ENCODE peak calls at places on chromosomes 3 and 15, in eight cellular contexts. S is HEK293T; P is endothelial cell; M is activated naive CD4-positive, alpha-beta T cell; E is stimulated activated CD4-positive, alpha-beta T cell treated with anti-CD3 and anti-CD28 coated beads, Interleukin-12 subunit alpha, Interleukin-12 subunit beta, amount 100 ng/mL, for 4 hours; U is mesothelial cell of epicardium; O is stomach; Y is skeletal muscle cell. J is an unnamed sample.

GRCh38 chr3:184584001-184584891 is 22.7 kb downstream of the EPHB3 start:
- DNase-seq in O (no peak), U (peak; percentile 71), M (no peak), Y (no peak), P (peak; percentile 49), E (no peak), S (no peak), J (no peak)

GRCh38 chr15:69658401-69658945 is 205.9 kb downstream of the RPLP1 start:
- DNase-seq in Y (no peak), U (no peak), M (no peak), E (no peak), O (no peak), S (no peak), P (no peak), J (no peak)

GRCh38 chr15:89746386-89746974 is 4.6 kb downstream of the MESP1 start:
- DNase-seq in U (no peak), O (no peak), E (no peak), M (no peak), Y (no peak), P (no peak), S (no peak), J (no peak)

GRCh38 chr3:195701042-195701910 is 19.5 kb upstream of the MUC20 start:
- DNase-seq in Y (no peak), E (no peak), U (no peak), O (no peak), S (no peak), P (no peak), M (no peak), J (no peak)

GRCh38 chr3:4517643-4518042 is 24.5 kb downstream of the ITPR1 start:
- DNase-seq in S (no peak), M (no peak), E (no peak), U (no peak), O (no peak), Y (no peak), P (no peak), J (no peak)

GRCh38 chr15:85702321-85703230 is 92.1 kb downstream of the KLHL25 start:
- DNase-seq in O (no peak), S (no peak), E (no peak), Y (peak; percentile 26), M (no peak), U (no peak), P (no peak), J (no peak)

GRCh38 chr3:4928277-4928789 is 50.9 kb upstream of the BHLHE40 start:
- DNase-seq in P (no peak), Y (no peak), E (no peak), U (no peak), O (no peak), M (no peak), S (no peak), J (no peak)

GRCh38 chr15:38002883-38003477 is 68.5 kb downstream of the TMCO5A start:
- DNase-seq in U (no peak), M (no peak), Y (peak; percentile 39), O (peak; percentile 64), E (no peak), P (peak; percentile 69), S (no peak), J (no peak)

GRCh38 chr15:97235285-97235985 is 725.1 kb upstream of the ARRDC4 start:
- DNase-seq in E (peak; percentile 13), O (peak; percentile 64), P (peak; percentile 68), M (no peak), U (peak; percentile 77), S (peak; percentile 76), Y (no peak), J (peak; percentile 50)

GRCh38 chr3:67640023-67640660 is 14.3 kb downstream of the SUCLG2 start:
- DNase-seq in S (no peak), E (no peak), M (no peak), O (no peak), P (no peak), U (no peak), Y (no peak), J (no peak)

GRCh38 chr3:156677120-156677479 is 2.7 kb downstream of the TIPARP start:
- DNase-seq in U (no peak), S (no peak), O (no peak), E (no peak), M (no peak), P (no peak), Y (no peak), J (no peak)

GRCh38 chr3:185878920-185879319 is 54.1 kb upstream of the IGF2BP2 start:
- DNase-seq in Y (no peak), E (no peak), U (no peak), M (no peak), P (no peak), O (no peak), S (no peak), J (no peak)

GRCh38 chr15:39021341-39021740 is 456.7 kb upstream of the RASGRP1 start:
- DNase-seq in O (no peak), S (no peak), U (no peak), P (no peak), E (no peak), Y (no peak), M (no peak), J (no peak)

GRCh38 chr15:68387288-68388143 is 44.4 kb downstream of the ITGA11 start:
- DNase-seq in Y (no peak), O (peak; percentile 15), S (no peak), P (no peak), U (peak; percentile 31), M (no peak), E (no peak), J (no peak)

GRCh38 chr3:171459130-171459941 is 869 bp downstream of the TNIK start:
- DNase-seq in P (peak; percentile 48), S (peak; percentile 31), Y (no peak), U (peak; percentile 44), O (peak; percentile 38), E (peak; percentile 21), M (peak; percentile 25), J (peak; percentile 13)

GRCh38 chr15:84826369-84826823 is 9.2 kb downstream of the ALPK3 start:
- DNase-seq in S (peak; percentile 73), P (peak; percentile 46), U (no peak), Y (no peak), O (peak; percentile 76), M (no peak), E (no peak), J (no peak)

GRCh38 chr15:63043391-63044076 is 987 bp downstream of the TPM1 start:
- DNase-seq in E (no peak), Y (no peak), S (no peak), M (no peak), U (no peak), O (no peak), P (peak; percentile 26), J (peak; percentile 17)

GRCh38 chr15:77666296-77666660 is 33.6 kb upstream of the LINGO1 start:
- DNase-seq in E (no peak), S (no peak), U (no peak), P (no peak), Y (no peak), M (no peak), O (no peak), J (no peak)

GRCh38 chr3:194224937-194225422 is 89.0 kb downstream of the HES1 start:
- DNase-seq in E (no peak), P (no peak), Y (no peak), M (no peak), U (no peak), O (no peak), S (no peak), J (no peak)

GRCh38 chr15:39154136-39154770 is 426.6 kb upstream of the THBS1 start:
- DNase-seq in M (no peak), E (no peak), O (no peak), P (no peak), U (no peak), Y (no peak), S (no peak), J (no peak)

GRCh38 chr3:124172297-124172696 is 180.4 kb upstream of the ROPN1 start:
- DNase-seq in U (no peak), M (no peak), P (no peak), Y (no peak), O (no peak), E (no peak), S (no peak), J (no peak)

GRCh38 chr3:74463515-74463914 is 150.9 kb downstream of the CNTN3 start:
- DNase-seq in E (no peak), O (no peak), M (no peak), Y (no peak), P (no peak), U (no peak), S (no peak), J (no peak)

GRCh38 chr15:72285927-72286516 is 13.7 kb upstream of the PARP6 start:
- DNase-seq in U (no peak), M (peak; percentile 6), P (peak; percentile 61), E (peak; percentile 54), O (peak; percentile 72), S (peak; percentile 72), Y (no peak), J (no peak)

GRCh38 chr3:37957185-37957936 is 33.2 kb upstream of the VILL start:
- DNase-seq in M (no peak), O (no peak), E (no peak), Y (no peak), U (no peak), P (no peak), S (no peak), J (no peak)

GRCh38 chr15:51809457-51809856 is 20.0 kb upstream of the TMOD3 start:
- DNase-seq in M (no peak), Y (no peak), U (no peak), E (no peak), P (no peak), O (no peak), S (no peak), J (no peak)